ENCODE peak calls at places on chromosomes 5 and 9, in ten cellular contexts. W is gastrocnemius medialis, I is prostate gland, L is ovary, U is cardiac muscle cell, Z is AG04449, N is PC-3, J is WERI-Rb-1, A is colonic mucosa, M is keratinocyte. S is an unnamed sample.

GRCh38 chr9:111034573-111035539 is 3.4 kb downstream of the LPAR1 start:
- DNase-seq in W (no peak), I (no peak), L (no peak), U (no peak), Z (no peak), N (peak; percentile 26), J (no peak), A (no peak), M (no peak), S (peak; percentile 34)

GRCh38 chr5:103373576-103374472 is 115.3 kb downstream of the MACIR start:
- DNase-seq in W (no peak), I (peak; percentile 25), L (no peak), U (peak; percentile 33), Z (no peak), N (no peak), J (no peak), A (peak; percentile 35), M (no peak), S (no peak)

GRCh38 chr5:72246239-72246580 is 73.8 kb downstream of the MRPS27 start:
- DNase-seq in W (no peak), I (no peak), L (no peak), U (peak; percentile 26), Z (no peak), N (no peak), J (no peak), A (no peak), M (no peak), S (no peak)

GRCh38 chr9:116288658-116289057 is 135.1 kb downstream of the PAPPA start:
- DNase-seq in W (no peak), I (no peak), L (no peak), U (no peak), Z (peak; percentile 83), N (peak; percentile 87), J (no peak), A (no peak), M (peak; percentile 19), S (peak; percentile 98)

GRCh38 chr9:127223810-127224177 is 40.8 kb upstream of the GARNL3 start:
- DNase-seq in W (no peak), I (no peak), L (peak; percentile 39), U (peak; percentile 11), Z (no peak), N (no peak), J (no peak), A (no peak), M (no peak), S (no peak)

GRCh38 chr9:30075451-30076199 is 2308.8 kb upstream of the ACO1 start:
- DNase-seq in W (no peak), I (no peak), L (no peak), U (no peak), Z (no peak), N (peak; percentile 80), J (no peak), A (no peak), M (peak; percentile 1), S (no peak)

GRCh38 chr9:34123682-34124081 is 2.8 kb downstream of the DCAF12 start:
- DNase-seq in W (peak; percentile 28), I (no peak), L (no peak), U (no peak), Z (no peak), N (no peak), J (no peak), A (peak; percentile 26), M (no peak), S (no peak)

GRCh38 chr5:135890867-135891266 is 4.8 kb downstream of the IL9 start:
- DNase-seq in W (no peak), I (no peak), L (no peak), U (no peak), Z (no peak), N (no peak), J (no peak), A (no peak), M (no peak), S (no peak)

GRCh38 chr9:91902465-91903125 is 47.4 kb downstream of the ROR2 start:
- DNase-seq in W (no peak), I (no peak), L (no peak), U (no peak), Z (no peak), N (no peak), J (no peak), A (no peak), M (no peak), S (no peak)

GRCh38 chr5:67047616-67048015 is 149.0 kb downstream of the CD180 start:
- DNase-seq in W (no peak), I (no peak), L (no peak), U (no peak), Z (no peak), N (no peak), J (no peak), A (no peak), M (no peak), S (no peak)

GRCh38 chr5:147485814-147486213 is 24.1 kb downstream of the DPYSL3 start:
- DNase-seq in W (no peak), I (no peak), L (no peak), U (no peak), Z (no peak), N (no peak), J (no peak), A (no peak), M (no peak), S (no peak)

GRCh38 chr5:83942155-83942554 is 221.5 kb upstream of the HAPLN1 start:
- DNase-seq in W (no peak), I (no peak), L (no peak), U (no peak), Z (no peak), N (no peak), J (no peak), A (no peak), M (no peak), S (no peak)

GRCh38 chr9:26863074-26863473 is 29.5 kb downstream of the CAAP1 start:
- DNase-seq in W (no peak), I (no peak), L (no peak), U (no peak), Z (no peak), N (peak; percentile 14), J (no peak), A (no peak), M (no peak), S (peak; percentile 42)
- TF ChIP-seq CTCF in W (peak; percentile 11), I (peak; percentile 36), L (no peak), U (peak; percentile 45), Z (no peak), N (peak; percentile 52), J (no peak), A (no peak), M (no peak), S (peak; percentile 38)

GRCh38 chr5:149421834-149422233 is 42.7 kb upstream of the IL17B start:
- DNase-seq in W (no peak), I (no peak), L (no peak), U (no peak), Z (no peak), N (no peak), J (no peak), A (no peak), M (no peak), S (peak; percentile 65)

GRCh38 chr5:149424371-149425315 is 45.6 kb upstream of the IL17B start:
- DNase-seq in W (no peak), I (no peak), L (no peak), U (peak; percentile 50), Z (no peak), N (no peak), J (peak; percentile 48), A (no peak), M (no peak), S (no peak)

GRCh38 chr5:149425729-149426128 is 46.6 kb upstream of the IL17B start:
- DNase-seq in W (no peak), I (no peak), L (no peak), U (no peak), Z (no peak), N (no peak), J (peak; percentile 53), A (no peak), M (no peak), S (no peak)

GRCh38 chr5:149422429-149423286 is 43.6 kb upstream of the IL17B start:
- DNase-seq in W (no peak), I (no peak), L (peak; percentile 91), U (peak; percentile 95), Z (no peak), N (no peak), J (peak; percentile 97), A (peak; percentile 51), M (no peak), S (peak; percentile 92)

DNA sequence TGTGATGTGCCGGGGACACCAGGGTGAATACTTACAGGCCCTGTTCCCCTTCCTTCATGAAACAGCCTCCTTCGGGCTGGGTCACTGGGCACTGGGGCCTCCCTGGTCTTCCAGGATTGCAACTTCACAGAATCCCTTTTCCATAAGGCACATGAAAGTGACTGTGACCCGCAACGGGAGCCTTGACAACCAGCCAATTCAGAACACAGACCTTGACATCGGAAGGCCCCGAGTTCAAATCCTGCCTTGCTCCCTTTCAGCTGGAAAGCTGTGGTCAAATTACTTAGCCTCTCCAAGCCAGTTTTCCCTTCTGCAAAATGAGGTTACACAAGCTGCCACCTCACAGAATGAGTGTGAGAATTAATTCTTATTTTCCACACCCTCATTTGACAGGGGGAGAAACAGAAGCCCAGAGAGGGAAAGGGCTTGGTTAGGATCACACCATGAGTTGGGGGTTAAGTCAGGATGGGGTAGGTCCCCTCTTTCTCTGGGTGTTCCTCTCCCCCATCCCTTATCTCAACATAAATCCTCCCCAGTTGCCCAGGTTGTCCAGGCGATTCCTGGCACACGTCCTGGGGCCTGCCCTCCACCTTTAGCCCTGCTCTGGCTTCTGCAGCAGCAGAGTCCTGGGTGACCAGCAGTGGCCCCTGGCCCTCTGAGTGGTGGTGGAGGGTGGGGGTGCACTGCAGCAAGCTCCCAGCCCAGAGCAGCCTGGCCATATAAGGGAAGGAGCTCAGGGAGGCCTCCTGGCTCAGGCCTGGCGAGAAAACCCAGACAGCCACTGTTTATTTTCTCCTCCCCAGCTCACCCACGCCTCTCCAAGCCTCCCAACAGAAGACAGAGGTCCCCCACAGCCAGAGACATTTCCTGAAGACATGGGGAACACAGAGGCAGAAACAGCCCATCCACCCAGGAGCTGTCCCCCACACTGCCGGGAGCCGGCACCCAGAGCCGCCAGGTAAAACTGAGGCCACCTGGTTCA is 44.5 kb upstream of the IL17B start:
- DNase-seq in W (no peak), I (no peak), L (peak; percentile 40), U (peak; percentile 89), Z (no peak), N (no peak), J (peak; percentile 60), A (no peak), M (no peak), S (peak; percentile 66)
- H3K4me3 ChIP-seq in W (no peak overlapping the region), I (no peak overlapping the region), L (no peak overlapping the region), U (peak overlapping the region; percentile 37), Z (no peak overlapping the region), N (no peak overlapping the region), J (peak overlapping the region; percentile 25), A (no peak overlapping the region), M (no peak overlapping the region), S (no peak overlapping the region)

GRCh38 chr5:61010759-61011460 is 65.9 kb downstream of the NDUFAF2 start:
- DNase-seq in W (no peak), I (no peak), L (no peak), U (no peak), Z (no peak), N (peak; percentile 17), J (no peak), A (no peak), M (no peak), S (peak; percentile 34)
- TF ChIP-seq CTCF in W (no peak), I (no peak), L (no peak), U (peak; percentile 38), Z (peak; percentile 44), N (peak; percentile 53), J (peak; percentile 6), A (no peak), M (peak; percentile 29), S (peak; percentile 37)

DNA sequence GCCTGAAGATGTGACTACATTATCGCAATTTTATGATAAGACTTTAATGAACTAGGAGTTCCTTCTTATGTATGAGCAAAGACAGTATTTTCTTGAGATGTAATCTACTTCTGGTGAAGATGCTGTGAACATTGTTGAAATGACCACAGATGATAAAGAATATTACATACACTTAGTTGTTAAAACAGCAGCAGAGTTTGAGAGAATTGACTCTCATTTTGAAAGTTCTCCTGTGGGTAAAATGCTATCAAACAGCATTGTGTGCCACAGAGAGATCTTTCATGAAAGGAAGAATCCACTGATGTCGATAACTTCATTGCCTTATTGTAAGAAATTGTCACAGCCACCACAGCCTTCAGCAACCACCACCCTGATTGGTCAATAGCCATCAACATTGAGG is 8.0 kb downstream of the FAM151B start:
- DNase-seq in W (no peak), I (no peak), L (no peak), U (no peak), Z (no peak), N (no peak), J (no peak), A (no peak), M (no peak), S (no peak)
- H3K4me3 ChIP-seq in W (no peak overlapping the region), I (no peak overlapping the region), L (no peak overlapping the region), U (no peak overlapping the region), Z (no peak overlapping the region), N (no peak overlapping the region), J (no peak overlapping the region), A (no peak overlapping the region), M (no peak overlapping the region), S (no peak overlapping the region)

S was measured in cardiac fibroblast.